ENCODE peak calls at places on chromosomes 6 and 20, in six cellular contexts. L is neural progenitor cell, P is fibroblast of mammary gland, I is pancreas, A is neural crest cell, Y is RWPE1. J is an unnamed sample.

GRCh38 chr20:37651932-37652331 is 41.9 kb upstream of the CTNNBL1 start:
- DNase-seq in L (peak; percentile 83), P (peak; percentile 22), I (peak; percentile 50), A (no peak), Y (peak; percentile 71), J (no peak)

GRCh38 chr6:166775180-166775922 is 148.3 kb upstream of the RPS6KA2 start:
- DNase-seq in L (peak; percentile 90), P (peak; percentile 78), I (no peak), A (peak; percentile 50), Y (peak; percentile 69), J (peak; percentile 44)

GRCh38 chr20:31678389-31679356 is 41.0 kb downstream of the COX4I2 start:
- DNase-seq in L (peak; percentile 54), P (no peak), I (no peak), A (no peak), Y (peak; percentile 96), J (no peak)

GRCh38 chr6:90429713-90430112 is 133.1 kb upstream of the BACH2 start:
- DNase-seq in L (peak; percentile 28), P (peak; percentile 34), I (no peak), A (no peak), Y (no peak), J (no peak)

GRCh38 chr20:3210346-3210745 is 1.0 kb downstream of the ITPA start:
- DNase-seq in L (no peak), P (no peak), I (no peak), A (no peak), Y (no peak), J (no peak)

GRCh38 chr20:60749804-60750602 is 502.1 kb upstream of the CDH4 start:
- DNase-seq in L (no peak), P (no peak), I (no peak), A (no peak), Y (no peak), J (no peak)

GRCh38 chr6:39357998-39358686 is 35.6 kb upstream of the KCNK16 start:
- DNase-seq in L (no peak), P (peak; percentile 61), I (peak; percentile 45), A (no peak), Y (no peak), J (peak; percentile 25)

GRCh38 chr6:165245287-165245686 is 64.1 kb downstream of the C6orf118 start:
- DNase-seq in L (peak; percentile 27), P (peak; percentile 42), I (no peak), A (no peak), Y (peak; percentile 23), J (no peak)

GRCh38 chr20:46810442-46811327 is 84.0 kb upstream of the EYA2 start:
- DNase-seq in L (no peak), P (no peak), I (no peak), A (no peak), Y (no peak), J (no peak)

GRCh38 chr6:31776961-31777666 is at the start of gene VWA7:
- DNase-seq in L (no peak), P (peak; percentile 83), I (peak; percentile 86), A (no peak), Y (peak; percentile 94), J (no peak)

GRCh38 chr6:79734374-79734773 is 103.2 kb downstream of the SH3BGRL2 start:
- DNase-seq in L (no peak), P (no peak), I (no peak), A (no peak), Y (no peak), J (no peak)

GRCh38 chr6:47464052-47464451 is 13.5 kb upstream of the CD2AP start:
- DNase-seq in L (no peak), P (peak; percentile 5), I (no peak), A (no peak), Y (no peak), J (no peak)

GRCh38 chr6:25418463-25419052 is 139.4 kb downstream of the CARMIL1 start:
- DNase-seq in L (no peak), P (no peak), I (no peak), A (no peak), Y (no peak), J (no peak)

GRCh38 chr6:124683507-124683906 is 278.7 kb upstream of the RNF217 start:
- DNase-seq in L (peak; percentile 80), P (no peak), I (no peak), A (no peak), Y (no peak), J (no peak)

GRCh38 chr20:14957416-14957815 is 620.0 kb upstream of the FLRT3 start:
- DNase-seq in L (peak; percentile 37), P (no peak), I (no peak), A (no peak), Y (no peak), J (no peak)

GRCh38 chr6:133938533-133938932 is 14.5 kb upstream of the TBPL1 start:
- DNase-seq in L (no peak), P (no peak), I (no peak), A (no peak), Y (no peak), J (no peak)

GRCh38 chr6:155311076-155311475 is 3.2 kb downstream of the TFB1M start:
- DNase-seq in L (no peak), P (no peak), I (no peak), A (no peak), Y (no peak), J (no peak)

GRCh38 chr6:71181565-71181964 is 107.0 kb upstream of the OGFRL1 start:
- DNase-seq in L (peak; percentile 52), P (peak; percentile 83), I (no peak), A (no peak), Y (peak; percentile 87), J (peak; percentile 43)

GRCh38 chr6:145734486-145735355 is 599 bp downstream of the EPM2A start:
- DNase-seq in L (peak; percentile 95), P (peak; percentile 88), I (peak; percentile 91), A (peak; percentile 88), Y (peak; percentile 90), J (peak; percentile 68)

GRCh38 chr6:72363844-72364740 is 257.8 kb upstream of the KCNQ5 start:
- DNase-seq in L (no peak), P (peak; percentile 98), I (no peak), A (no peak), Y (peak; percentile 92), J (peak; percentile 56)

GRCh38 chr20:47212606-47213207 is 143.8 kb downstream of the ZMYND8 start:
- DNase-seq in L (no peak), P (no peak), I (no peak), A (no peak), Y (no peak), J (no peak)

GRCh38 chr6:40164345-40164755 is 230.1 kb upstream of the MOCS1 start:
- DNase-seq in L (no peak), P (peak; percentile 87), I (peak; percentile 18), A (no peak), Y (no peak), J (no peak)

GRCh38 chr6:112881828-112882227 is 534.7 kb downstream of the RFPL4B start:
- DNase-seq in L (no peak), P (peak; percentile 42), I (no peak), A (no peak), Y (no peak), J (no peak)

GRCh38 chr20:7858851-7859250 is 81.4 kb downstream of the HAO1 start:
- DNase-seq in L (no peak), P (no peak), I (no peak), A (no peak), Y (no peak), J (no peak)

GRCh38 chr6:168340819-168341218 is 21.2 kb upstream of the DACT2 start:
- DNase-seq in L (no peak), P (no peak), I (no peak), A (no peak), Y (no peak), J (no peak)

GRCh38 chr6:41462033-41462432 is 84.1 kb upstream of the FOXP4 start:
- DNase-seq in L (no peak), P (no peak), I (no peak), A (no peak), Y (no peak), J (no peak)

GRCh38 chr6:146489489-146489888 is 54.1 kb upstream of the RAB32 start:
- DNase-seq in L (no peak), P (no peak), I (no peak), A (no peak), Y (no peak), J (no peak)

GRCh38 chr20:25237610-25238318 is 10.1 kb upstream of the PYGB start:
- DNase-seq in L (no peak), P (peak; percentile 100), I (no peak), A (no peak), Y (peak; percentile 98), J (peak; percentile 96)

GRCh38 chr6:391559-392440 is at the start of gene IRF4:
- DNase-seq in L (peak; percentile 73), P (peak; percentile 9), I (no peak), A (no peak), Y (no peak), J (no peak)

GRCh38 chr20:61896058-61896961 is 169.4 kb downstream of the TAF4 start:
- DNase-seq in L (peak; percentile 83), P (peak; percentile 37), I (peak; percentile 50), A (peak; percentile 61), Y (peak; percentile 87), J (peak; percentile 3)

GRCh38 chr20:57425150-57426013 is 34.2 kb downstream of the RBM38 start:
- DNase-seq in L (peak; percentile 28), P (no peak), I (no peak), A (no peak), Y (no peak), J (no peak)

DNA sequence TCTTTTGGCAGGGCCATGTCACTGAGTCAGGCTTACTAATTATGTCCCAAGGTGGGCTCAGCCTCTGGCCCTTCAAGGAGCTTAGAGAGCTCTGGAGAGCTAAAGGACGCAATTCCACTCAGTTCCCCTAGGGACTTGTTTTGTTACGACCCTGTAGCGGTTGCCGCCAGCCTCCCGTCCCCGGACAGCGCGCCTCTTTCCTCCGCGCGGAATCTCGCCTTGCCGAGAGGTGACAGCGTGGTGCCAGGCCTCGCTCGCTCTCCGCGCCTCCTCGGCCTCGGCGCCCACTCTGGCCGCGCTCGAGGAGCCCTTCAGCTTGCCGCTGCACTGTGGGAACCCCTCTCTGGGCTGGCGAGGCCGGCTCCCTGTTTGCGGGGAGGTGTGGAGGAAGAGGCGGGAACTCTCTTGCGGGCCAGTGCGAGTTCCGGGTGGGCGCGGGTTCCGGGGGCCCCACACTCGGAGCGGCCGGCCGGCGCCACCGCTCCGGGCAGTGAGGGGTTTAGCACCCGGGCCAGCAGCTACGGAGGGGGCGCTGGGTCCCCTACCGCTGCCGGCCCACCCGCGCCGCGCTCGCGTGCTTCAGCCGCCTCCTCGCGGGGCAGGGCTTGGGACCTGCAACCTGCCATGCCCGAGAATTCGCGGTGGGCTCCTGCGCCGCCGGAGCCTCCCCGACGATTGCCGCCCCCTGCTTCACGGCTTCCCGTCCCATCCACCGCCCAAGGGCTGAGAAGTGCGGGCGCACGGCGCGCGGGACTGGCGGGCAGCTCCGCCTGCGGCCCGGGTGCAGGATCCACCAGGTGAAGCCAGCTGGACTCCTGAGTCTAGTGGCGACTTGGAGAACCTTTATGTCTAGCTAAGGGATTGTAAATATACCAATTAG is 9.9 kb upstream of the ZNF311 start:
- DNase-seq in L (no peak), P (peak; percentile 38), I (peak; percentile 16), A (no peak), Y (peak; percentile 20), J (no peak)
- TF ChIP-seq CTCF in L (peak; percentile 5), P (no peak), I (no peak), A (peak; percentile 38), Y (peak; percentile 25), J (no peak)

GRCh38 chr20:58892126-58892931 is 39.8 kb downstream of the GNAS start:
- DNase-seq in L (peak; percentile 86), P (peak; percentile 56), I (peak; percentile 75), A (peak; percentile 56), Y (peak; percentile 75), J (no peak)
- TF ChIP-seq CTCF in L (peak; percentile 23), P (no peak), I (no peak), A (no peak), Y (no peak), J (peak; percentile 3)

GRCh38 chr6:132161283-132161682 is 210.1 kb upstream of the CCN2 start:
- DNase-seq in L (peak; percentile 50), P (peak; percentile 64), I (no peak), A (no peak), Y (peak; percentile 16), J (peak; percentile 35)
- TF ChIP-seq CTCF in L (peak; percentile 63), P (peak; percentile 71), I (no peak), A (peak; percentile 62), Y (peak; percentile 48), J (peak; percentile 69)

GRCh38 chr6:99219788-99220187 is 129.7 kb downstream of the FAXC start:
- DNase-seq in L (peak; percentile 76), P (no peak), I (no peak), A (peak; percentile 10), Y (peak; percentile 25), J (no peak)
- TF ChIP-seq CTCF in L (peak; percentile 50), P (no peak), I (no peak), A (no peak), Y (no peak), J (no peak)